ENCODE peak calls at places on chromosomes 5 and 9, in five cellular contexts. L is AG09309, X is psoas muscle, J is upper lobe of left lung, E is thoracic aorta. S is an unnamed sample.

GRCh38 chr5:128378196-128378595 is 159.8 kb downstream of the FBN2 start:
- DNase-seq in L (no peak), X (no peak), J (no peak), E (no peak), S (no peak)

GRCh38 chr9:133943781-133944745 is 48.1 kb downstream of the VAV2 start:
- DNase-seq in L (no peak), X (peak), J (no peak), E (no peak), S (no peak)

GRCh38 chr9:81529556-81530193 is 159.7 kb downstream of the TLE1 start:
- DNase-seq in L (peak), X (peak), J (no peak), E (no peak), S (peak)

GRCh38 chr5:179261301-179262125 is 83.7 kb downstream of the ADAMTS2 start:
- DNase-seq in L (no peak), X (no peak), J (peak), E (no peak), S (no peak)

GRCh38 chr9:121059998-121060636 is 10.0 kb upstream of the C5 start:
- DNase-seq in L (no peak), X (no peak), J (no peak), E (no peak), S (peak)

GRCh38 chr9:21558627-21559401 is 76.7 kb upstream of the IFNE start:
- DNase-seq in L (no peak), X (no peak), J (no peak), E (no peak), S (no peak)

GRCh38 chr9:124414612-124415011 is 630 bp downstream of the PSMB7 start:
- DNase-seq in L (no peak), X (no peak), J (no peak), E (no peak), S (no peak)

GRCh38 chr5:11240293-11241190 is 479.5 kb upstream of the DAP start:
- DNase-seq in L (no peak), X (no peak), J (no peak), E (no peak), S (no peak)

GRCh38 chr5:998975-999501 is 9.6 kb upstream of the NKD2 start:
- DNase-seq in L (no peak), X (no peak), J (peak), E (no peak), S (no peak)

GRCh38 chr5:170136493-170136892 is 30.8 kb downstream of the FOXI1 start:
- DNase-seq in L (no peak), X (no peak), J (no peak), E (no peak), S (no peak)

GRCh38 chr9:2599896-2600295 is 21.7 kb upstream of the VLDLR start:
- DNase-seq in L (no peak), X (no peak), J (no peak), E (no peak), S (no peak)

GRCh38 chr9:2597483-2597882 is 24.1 kb upstream of the VLDLR start:
- DNase-seq in L (no peak), X (no peak), J (no peak), E (no peak), S (no peak)

GRCh38 chr9:2602704-2603116 is 18.9 kb upstream of the VLDLR start:
- DNase-seq in L (no peak), X (no peak), J (no peak), E (no peak), S (no peak)

GRCh38 chr9:2601785-2602378 is 19.7 kb upstream of the VLDLR start:
- DNase-seq in L (no peak), X (no peak), J (no peak), E (no peak), S (no peak)

GRCh38 chr9:2600307-2600706 is 21.3 kb upstream of the VLDLR start:
- DNase-seq in L (no peak), X (no peak), J (no peak), E (no peak), S (no peak)
- TF ChIP-seq CTCF in L (no peak), X (no peak), J (no peak), E (no peak), S (no peak)

GRCh38 chr5:113047234-113047633 is 70.6 kb downstream of the DCP2 start:
- DNase-seq in L (no peak), X (no peak), J (no peak), E (no peak), S (no peak)
- H3K4me3 ChIP-seq in L (no peak), X (no peak), J (no peak), E (no peak), S (no peak)

DNA sequence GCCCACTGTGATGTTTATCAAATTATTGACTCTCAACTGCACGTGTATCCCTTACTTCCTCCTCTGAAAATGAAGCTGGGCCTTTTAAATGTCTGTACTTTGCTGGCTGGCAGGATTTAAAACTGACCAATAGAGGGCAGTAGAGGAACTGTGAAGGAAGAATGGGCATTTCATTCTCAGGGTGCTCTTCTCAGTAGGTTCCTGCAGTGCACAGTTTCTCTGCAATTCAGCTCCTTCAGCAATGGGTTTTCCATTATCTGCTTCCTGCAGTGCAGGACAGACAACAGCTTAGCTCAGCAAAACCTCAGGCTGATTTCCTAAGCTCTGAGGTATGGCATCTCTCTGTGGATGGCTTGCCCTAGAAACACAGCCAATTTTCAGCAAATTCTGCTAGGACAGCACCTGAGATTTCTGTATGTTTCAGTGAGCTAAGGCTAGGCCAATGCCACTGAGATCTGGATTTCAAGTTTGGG is 298.4 kb upstream of the PRDM9 start:
- DNase-seq in L (no peak), X (no peak), J (no peak), E (no peak), S (peak)
- TF ChIP-seq CTCF in L (peak), X (peak), J (peak), E (no peak), S (peak)

GRCh38 chr9:77927265-77927664 is 104.3 kb downstream of the GNAQ start:
- DNase-seq in L (peak), X (no peak), J (no peak), E (no peak), S (no peak)
- H3K4me3 ChIP-seq in L (no peak), X (no peak), J (no peak), E (no peak), S (no peak)

DNA sequence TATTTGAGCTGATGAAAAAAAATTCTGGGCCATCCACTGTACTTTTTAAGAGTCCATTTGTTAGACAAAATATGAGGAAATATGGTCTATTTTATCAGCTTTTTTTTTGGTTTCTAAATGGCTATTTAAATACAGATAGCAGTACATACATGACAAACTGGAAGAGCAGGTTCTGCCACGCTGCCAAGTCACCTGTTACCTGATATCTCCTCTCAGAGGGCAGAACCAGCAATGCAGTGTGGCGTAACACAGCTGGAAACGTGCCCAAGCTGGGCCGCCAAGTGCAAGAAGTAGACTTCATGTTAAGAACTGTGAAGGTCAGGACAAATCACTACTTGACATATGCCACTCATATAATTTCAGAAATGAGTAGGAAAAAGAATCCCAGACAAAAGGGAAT is 8.1 kb downstream of the MCIDAS start:
- DNase-seq in L (no peak), X (no peak), J (peak), E (no peak), S (no peak)
- TF ChIP-seq CTCF in L (no peak), X (no peak), J (no peak), E (no peak), S (no peak)

GRCh38 chr5:174533127-174533453 is 191.3 kb upstream of the MSX2 start:
- DNase-seq in L (no peak), X (no peak), J (no peak), E (no peak), S (no peak)

GRCh38 chr5:174531782-174532191 is 192.6 kb upstream of the MSX2 start:
- DNase-seq in L (no peak), X (no peak), J (no peak), E (no peak), S (no peak)

GRCh38 chr5:174529925-174530681 is 194.3 kb upstream of the MSX2 start:
- DNase-seq in L (no peak), X (no peak), J (no peak), E (no peak), S (no peak)

GRCh38 chr5:174533771-174534221 is 190.6 kb upstream of the MSX2 start:
- DNase-seq in L (peak), X (no peak), J (no peak), E (no peak), S (peak)

DNA sequence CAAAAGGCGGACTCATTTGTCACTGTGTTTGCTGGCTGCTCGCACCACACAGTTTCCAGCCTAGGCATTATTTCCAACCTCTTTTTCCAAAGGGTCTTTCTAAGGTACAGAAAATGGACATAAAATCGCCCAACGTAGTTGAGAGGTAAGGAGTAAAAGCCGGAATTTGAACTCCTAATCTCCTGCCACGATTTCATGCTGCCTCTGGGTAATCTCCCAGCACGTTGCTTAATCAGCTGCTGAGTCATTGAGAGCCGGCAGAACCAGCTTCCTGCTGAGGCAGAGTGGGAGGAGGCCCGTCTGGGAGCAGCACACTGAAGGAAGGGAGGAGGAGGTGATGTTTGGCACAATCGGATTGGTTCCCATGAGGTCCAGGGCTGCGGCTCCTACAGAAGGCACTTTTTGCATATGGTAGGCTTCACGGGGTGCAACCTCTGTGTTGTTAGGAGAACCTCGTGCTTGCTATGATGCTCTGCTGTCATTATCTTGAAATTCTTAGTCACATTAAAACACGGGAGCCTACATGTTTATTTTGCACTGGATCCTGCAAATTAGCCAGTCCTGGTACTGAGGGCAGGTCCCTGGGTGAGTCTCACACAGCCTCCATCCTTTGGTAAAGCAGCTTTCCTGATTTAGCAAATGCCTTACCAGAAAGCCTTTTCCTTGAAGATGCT is 191.8 kb upstream of the MSX2 start:
- DNase-seq in L (peak), X (peak), J (peak), E (peak), S (peak)
- H3K4me3 ChIP-seq in L (no peak), X (no peak), J (no peak), E (peak), S (no peak)

GRCh38 chr5:58496488-58496887 is 5.3 kb downstream of the GAPT start:
- DNase-seq in L (no peak), X (no peak), J (no peak), E (no peak), S (no peak)
- TF ChIP-seq CTCF in L (no peak), X (no peak), J (no peak), E (no peak), S (peak)

GRCh38 chr5:124310453-124310852 is 436.0 kb downstream of the ZNF608 start:
- DNase-seq in L (no peak), X (no peak), J (no peak), E (no peak), S (no peak)

DNA sequence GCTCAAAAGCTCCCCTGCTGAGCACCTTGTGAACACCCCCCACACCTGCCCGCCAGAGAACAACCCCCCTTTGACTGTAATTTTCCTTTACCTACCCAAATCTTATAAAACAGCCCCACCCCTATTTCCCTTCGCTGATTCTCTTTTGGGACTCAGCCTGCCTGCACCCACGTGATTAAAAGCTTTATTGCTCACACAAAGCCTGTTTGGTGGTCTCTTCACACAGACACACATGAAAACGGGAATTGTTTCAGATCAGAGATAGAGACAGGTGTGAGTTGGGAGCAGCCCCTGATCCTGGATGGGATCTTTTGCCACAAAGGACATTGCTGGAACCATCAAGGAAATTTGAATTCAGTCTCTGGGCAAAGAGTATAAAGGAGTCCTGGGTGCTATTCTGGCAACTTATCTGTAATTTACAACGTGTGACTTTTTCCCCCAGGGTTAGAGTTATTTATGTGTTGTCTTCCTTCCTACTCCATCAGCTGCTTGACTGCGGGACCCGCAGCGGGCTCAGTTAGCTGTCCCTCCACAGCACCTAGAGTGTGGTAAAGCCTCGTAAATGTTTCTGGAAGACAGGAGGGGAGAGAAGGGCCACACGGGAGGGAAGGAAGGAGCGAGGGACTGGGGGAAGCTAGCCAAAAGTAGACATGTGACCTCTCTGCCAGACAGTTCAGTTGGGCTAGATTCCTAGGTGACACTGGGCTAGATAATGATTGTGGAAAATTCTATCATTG is 437.0 kb downstream of the ZNF608 start:
- DNase-seq in L (no peak), X (no peak), J (no peak), E (no peak), S (no peak)
- H3K4me3 ChIP-seq in L (no peak), X (no peak), J (no peak), E (no peak), S (no peak)

GRCh38 chr9:116589392-116590354 is 97.4 kb upstream of the TRIM32 start:
- DNase-seq in L (no peak), X (no peak), J (no peak), E (no peak), S (peak)
- TF ChIP-seq CTCF in L (peak), X (peak), J (no peak), E (peak), S (peak)

DNA sequence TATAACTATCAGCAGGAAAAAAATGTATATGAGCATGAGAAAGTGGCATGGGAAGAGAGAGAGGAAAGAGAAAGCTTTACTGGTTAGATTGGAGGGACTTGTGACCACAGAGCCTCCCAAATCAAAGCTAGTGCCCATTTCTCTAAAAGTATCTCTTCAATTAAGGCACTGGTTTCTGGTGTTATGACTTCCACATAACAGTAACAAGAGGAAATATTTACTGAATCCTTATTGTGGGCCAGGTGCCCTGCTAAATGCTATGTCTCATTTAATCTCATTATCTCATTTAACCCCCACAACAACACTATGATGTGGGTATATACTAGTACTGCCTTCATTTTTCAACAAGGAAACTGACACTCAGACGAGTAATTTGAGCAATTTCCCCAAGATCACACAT is 221.5 kb downstream of the EBF1 start:
- DNase-seq in L (no peak), X (no peak), J (no peak), E (no peak), S (no peak)
- H3K4me3 ChIP-seq in L (no peak), X (no peak), J (no peak), E (no peak), S (no peak)